ENCODE peak calls at places on chromosomes 12 and 14, in six cellular contexts. One of them, this sample, is unnamed.

GRCh38 chr14:54226103-54226502 is 170.7 kb upstream of the CDKN3 start:
- DNase-seq in mesenchymal stem cell: no peak
- DNase-seq in neuronal stem cell: no peak
- DNase-seq in IMR-90: peak; percentile 20
- DNase-seq in H9: no peak
- DNase-seq in H1: no peak
- DNase-seq in this sample: no peak

GRCh38 chr14:68939893-68940613 is 39.0 kb downstream of the ACTN1 start:
- DNase-seq in mesenchymal stem cell: peak; percentile 98
- DNase-seq in neuronal stem cell: no peak
- DNase-seq in IMR-90: peak; percentile 97
- DNase-seq in H9: no peak
- DNase-seq in H1: no peak
- DNase-seq in this sample: peak; percentile 96

GRCh38 chr12:88255224-88255623 is 113.1 kb downstream of the TMTC3 start:
- DNase-seq in mesenchymal stem cell: no peak
- DNase-seq in neuronal stem cell: no peak
- DNase-seq in IMR-90: no peak
- DNase-seq in H9: no peak
- DNase-seq in H1: no peak
- DNase-seq in this sample: no peak

GRCh38 chr12:47397664-47398281 is 308.1 kb downstream of the RPAP3 start:
- DNase-seq in mesenchymal stem cell: peak; percentile 64
- DNase-seq in neuronal stem cell: no peak
- DNase-seq in IMR-90: peak; percentile 76
- DNase-seq in H9: peak; percentile 47
- DNase-seq in H1: no peak
- DNase-seq in this sample: peak; percentile 80

GRCh38 chr12:123106640-123107359 is 44.1 kb downstream of the PITPNM2 start:
- DNase-seq in mesenchymal stem cell: no peak
- DNase-seq in neuronal stem cell: no peak
- DNase-seq in IMR-90: no peak
- DNase-seq in H9: peak; percentile 61
- DNase-seq in H1: no peak
- DNase-seq in this sample: peak; percentile 80

GRCh38 chr14:77322209-77322902 is 1.5 kb downstream of the GSTZ1 start:
- DNase-seq in mesenchymal stem cell: no peak
- DNase-seq in neuronal stem cell: no peak
- DNase-seq in IMR-90: no peak
- DNase-seq in H9: no peak
- DNase-seq in H1: no peak
- DNase-seq in this sample: no peak

GRCh38 chr12:115574831-115575230 is 702.7 kb downstream of the MED13L start:
- DNase-seq in mesenchymal stem cell: no peak
- DNase-seq in neuronal stem cell: no peak
- DNase-seq in IMR-90: no peak
- DNase-seq in H9: no peak
- DNase-seq in H1: no peak
- DNase-seq in this sample: no peak

GRCh38 chr14:49545071-49545470 is 41.1 kb downstream of the RPS29 start:
- DNase-seq in mesenchymal stem cell: no peak
- DNase-seq in neuronal stem cell: no peak
- DNase-seq in IMR-90: no peak
- DNase-seq in H9: no peak
- DNase-seq in H1: no peak
- DNase-seq in this sample: peak; percentile 70

GRCh38 chr12:46267618-46268348 is 1.1 kb downstream of the SLC38A1 start:
- DNase-seq in mesenchymal stem cell: peak; percentile 51
- DNase-seq in neuronal stem cell: no peak
- DNase-seq in IMR-90: peak; percentile 24
- DNase-seq in H9: no peak
- DNase-seq in H1: no peak
- DNase-seq in this sample: no peak

GRCh38 chr14:101707285-101707842 is 54.1 kb upstream of the PPP2R5C start:
- DNase-seq in mesenchymal stem cell: peak; percentile 88
- DNase-seq in neuronal stem cell: peak; percentile 83
- DNase-seq in IMR-90: peak; percentile 81
- DNase-seq in H9: peak; percentile 83
- DNase-seq in H1: no peak
- DNase-seq in this sample: peak; percentile 92

GRCh38 chr14:101706509-101707284 is 54.8 kb upstream of the PPP2R5C start:
- DNase-seq in mesenchymal stem cell: no peak
- DNase-seq in neuronal stem cell: no peak
- DNase-seq in IMR-90: no peak
- DNase-seq in H9: no peak
- DNase-seq in H1: no peak
- DNase-seq in this sample: no peak

GRCh38 chr14:101709533-101709881 is 52.0 kb upstream of the PPP2R5C start:
- DNase-seq in mesenchymal stem cell: no peak
- DNase-seq in neuronal stem cell: no peak
- DNase-seq in IMR-90: no peak
- DNase-seq in H9: no peak
- DNase-seq in H1: no peak
- DNase-seq in this sample: no peak

GRCh38 chr14:101708853-101709532 is 52.5 kb upstream of the PPP2R5C start:
- DNase-seq in mesenchymal stem cell: no peak
- DNase-seq in neuronal stem cell: no peak
- DNase-seq in IMR-90: no peak
- DNase-seq in H9: no peak
- DNase-seq in H1: no peak
- DNase-seq in this sample: no peak

GRCh38 chr14:101707863-101708620 is 53.5 kb upstream of the PPP2R5C start:
- DNase-seq in mesenchymal stem cell: no peak
- DNase-seq in neuronal stem cell: no peak
- DNase-seq in IMR-90: no peak
- DNase-seq in H9: peak; percentile 40
- DNase-seq in H1: no peak
- DNase-seq in this sample: no peak
- H2BK15ac ChIP-seq in mesenchymal stem cell: no peak overlapping the region
- H2BK15ac ChIP-seq in neuronal stem cell: peak overlapping the region; percentile 65
- H2BK15ac ChIP-seq in IMR-90: no peak overlapping the region
- H2BK15ac ChIP-seq in H9: no peak overlapping the region
- H2BK15ac ChIP-seq in H1: peak overlapping the region; percentile 74
- H2BK15ac ChIP-seq in this sample: no peak overlapping the region

GRCh38 chr14:104085889-104086201 is 345 bp downstream of the ASPG start:
- DNase-seq in mesenchymal stem cell: no peak
- DNase-seq in neuronal stem cell: no peak
- DNase-seq in IMR-90: no peak
- DNase-seq in H9: no peak
- DNase-seq in H1: no peak
- DNase-seq in this sample: no peak

GRCh38 chr14:104086210-104086660 is 735 bp downstream of the ASPG start:
- DNase-seq in mesenchymal stem cell: no peak
- DNase-seq in neuronal stem cell: no peak
- DNase-seq in IMR-90: no peak
- DNase-seq in H9: peak; percentile 31
- DNase-seq in H1: no peak
- DNase-seq in this sample: no peak

GRCh38 chr14:104082807-104083206 is 2.7 kb upstream of the ASPG start:
- DNase-seq in mesenchymal stem cell: no peak
- DNase-seq in neuronal stem cell: no peak
- DNase-seq in IMR-90: no peak
- DNase-seq in H9: no peak
- DNase-seq in H1: no peak
- DNase-seq in this sample: no peak

GRCh38 chr14:104085032-104085888 is at the start of gene ASPG:
- DNase-seq in mesenchymal stem cell: no peak
- DNase-seq in neuronal stem cell: no peak
- DNase-seq in IMR-90: no peak
- DNase-seq in H9: peak; percentile 94
- DNase-seq in H1: peak; percentile 49
- DNase-seq in this sample: peak; percentile 21

DNA sequence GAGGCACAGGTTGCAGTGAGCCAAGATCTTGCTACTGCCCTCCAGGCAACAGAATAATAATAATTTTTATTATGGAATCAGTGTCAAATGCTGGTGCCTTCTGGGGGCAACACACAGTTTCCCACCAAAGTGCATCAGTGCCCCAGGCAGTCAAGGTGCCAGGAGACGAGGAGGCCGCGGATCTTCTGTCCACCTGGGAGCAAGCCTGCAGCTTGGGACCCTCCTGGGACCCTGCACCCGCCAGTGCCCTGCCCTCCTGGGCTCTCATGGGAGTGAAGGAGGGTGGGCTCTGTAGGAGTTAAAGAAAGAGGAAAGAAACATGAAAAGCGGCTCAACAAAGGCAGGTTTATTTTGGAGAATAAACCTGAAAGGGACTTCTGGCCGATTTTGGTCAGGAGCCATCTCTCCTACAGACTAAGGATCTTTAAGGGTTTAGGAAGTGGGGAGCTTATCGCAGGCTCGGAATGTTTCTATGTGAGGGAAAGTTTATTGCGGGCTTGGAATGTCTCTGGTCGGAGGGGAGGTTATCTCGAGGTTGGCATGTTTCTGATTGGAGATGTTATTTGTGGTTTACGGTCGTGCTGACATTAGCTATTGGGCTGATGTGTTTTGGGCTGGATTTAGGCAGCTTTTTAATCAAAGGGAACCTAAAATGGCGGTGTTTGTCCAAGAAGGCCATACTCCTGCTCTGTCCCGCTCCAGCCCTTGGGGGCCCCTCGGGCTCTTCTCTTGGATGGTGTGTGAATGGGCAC is 1.1 kb upstream of the ASPG start:
- DNase-seq in mesenchymal stem cell: peak; percentile 1
- DNase-seq in neuronal stem cell: no peak
- DNase-seq in IMR-90: no peak
- DNase-seq in H9: no peak
- DNase-seq in H1: no peak
- DNase-seq in this sample: peak; percentile 11
- H2BK15ac ChIP-seq in mesenchymal stem cell: no peak overlapping the region
- H2BK15ac ChIP-seq in neuronal stem cell: no peak overlapping the region
- H2BK15ac ChIP-seq in IMR-90: no peak overlapping the region
- H2BK15ac ChIP-seq in H9: no peak overlapping the region
- H2BK15ac ChIP-seq in H1: no peak overlapping the region
- H2BK15ac ChIP-seq in this sample: no peak overlapping the region

DNA sequence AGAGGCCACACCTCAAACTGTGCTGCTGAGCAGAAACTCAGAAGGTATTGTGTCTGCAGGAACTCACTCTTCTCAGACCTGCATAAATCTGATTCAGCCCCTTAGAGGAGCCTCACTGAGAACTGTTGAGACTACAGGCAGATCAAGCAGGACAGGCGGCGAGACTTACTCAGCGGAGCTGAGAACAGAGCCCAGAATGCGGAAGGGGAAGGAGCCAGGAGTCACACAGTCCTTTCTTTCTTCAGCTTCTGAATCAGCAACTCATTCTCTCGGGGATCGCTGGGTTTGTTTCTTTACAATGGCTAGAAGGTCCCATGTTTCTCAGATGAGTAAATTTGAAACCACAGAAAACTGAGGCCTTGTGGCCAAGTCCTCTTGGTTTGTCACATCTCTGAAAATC is 23.0 kb upstream of the EMP1 start:
- DNase-seq in mesenchymal stem cell: peak; percentile 85
- DNase-seq in neuronal stem cell: no peak
- DNase-seq in IMR-90: peak; percentile 97
- DNase-seq in H9: no peak
- DNase-seq in H1: no peak
- DNase-seq in this sample: peak; percentile 65
- H2BK15ac ChIP-seq in mesenchymal stem cell: no peak overlapping the region
- H2BK15ac ChIP-seq in neuronal stem cell: no peak overlapping the region
- H2BK15ac ChIP-seq in IMR-90: peak overlapping the region; percentile 87
- H2BK15ac ChIP-seq in H9: no peak overlapping the region
- H2BK15ac ChIP-seq in H1: no peak overlapping the region
- H2BK15ac ChIP-seq in this sample: no peak overlapping the region

GRCh38 chr12:93901739-93902138 is 224.6 kb downstream of the CRADD start:
- DNase-seq in mesenchymal stem cell: no peak
- DNase-seq in neuronal stem cell: no peak
- DNase-seq in IMR-90: no peak
- DNase-seq in H9: no peak
- DNase-seq in H1: no peak
- DNase-seq in this sample: no peak
- H2BK15ac ChIP-seq in mesenchymal stem cell: no peak overlapping the region
- H2BK15ac ChIP-seq in neuronal stem cell: no peak overlapping the region
- H2BK15ac ChIP-seq in IMR-90: peak overlapping the region; percentile 53
- H2BK15ac ChIP-seq in H9: no peak overlapping the region
- H2BK15ac ChIP-seq in H1: no peak overlapping the region
- H2BK15ac ChIP-seq in this sample: no peak overlapping the region

GRCh38 chr12:50640321-50640939 is 123.5 kb upstream of the ATF1 start:
- DNase-seq in mesenchymal stem cell: no peak
- DNase-seq in neuronal stem cell: no peak
- DNase-seq in IMR-90: no peak
- DNase-seq in H9: no peak
- DNase-seq in H1: no peak
- DNase-seq in this sample: no peak

GRCh38 chr12:50641566-50641965 is 122.3 kb upstream of the ATF1 start:
- DNase-seq in mesenchymal stem cell: no peak
- DNase-seq in neuronal stem cell: no peak
- DNase-seq in IMR-90: no peak
- DNase-seq in H9: peak; percentile 75
- DNase-seq in H1: no peak
- DNase-seq in this sample: peak; percentile 42

GRCh38 chr12:50642035-50642451 is 121.9 kb upstream of the ATF1 start:
- DNase-seq in mesenchymal stem cell: no peak
- DNase-seq in neuronal stem cell: no peak
- DNase-seq in IMR-90: peak; percentile 89
- DNase-seq in H9: no peak
- DNase-seq in H1: no peak
- DNase-seq in this sample: no peak

GRCh38 chr12:50639721-50640120 is 124.2 kb upstream of the ATF1 start:
- DNase-seq in mesenchymal stem cell: no peak
- DNase-seq in neuronal stem cell: no peak
- DNase-seq in IMR-90: no peak
- DNase-seq in H9: no peak
- DNase-seq in H1: no peak
- DNase-seq in this sample: no peak

DNA sequence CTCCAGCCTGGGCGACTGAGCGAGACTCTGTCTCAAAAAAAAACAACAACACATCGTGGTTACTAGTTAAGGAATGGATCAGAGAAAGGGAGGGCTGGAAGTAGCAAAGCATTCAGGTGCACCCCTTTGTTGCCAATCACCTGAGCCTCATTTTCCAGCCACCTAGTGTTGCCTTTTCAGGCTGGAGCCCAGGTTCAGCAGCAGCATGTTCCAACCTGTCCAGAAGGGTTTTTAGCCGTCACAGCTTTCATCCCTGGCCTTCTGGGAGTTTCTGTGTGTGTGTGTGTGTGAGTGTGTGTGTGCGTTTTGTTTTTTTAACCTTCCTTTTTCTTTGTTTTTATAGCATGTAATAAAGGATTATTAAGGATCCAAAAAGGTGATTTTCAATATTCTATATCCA is 121.1 kb upstream of the ATF1 start:
- DNase-seq in mesenchymal stem cell: no peak
- DNase-seq in neuronal stem cell: no peak
- DNase-seq in IMR-90: no peak
- DNase-seq in H9: no peak
- DNase-seq in H1: no peak
- DNase-seq in this sample: no peak
- H2BK15ac ChIP-seq in mesenchymal stem cell: no peak overlapping the region
- H2BK15ac ChIP-seq in neuronal stem cell: no peak overlapping the region
- H2BK15ac ChIP-seq in IMR-90: no peak overlapping the region
- H2BK15ac ChIP-seq in H9: no peak overlapping the region
- H2BK15ac ChIP-seq in H1: no peak overlapping the region
- H2BK15ac ChIP-seq in this sample: no peak overlapping the region

GRCh38 chr12:58967551-58967950 is 47.2 kb upstream of the LRIG3 start:
- DNase-seq in mesenchymal stem cell: no peak
- DNase-seq in neuronal stem cell: no peak
- DNase-seq in IMR-90: peak; percentile 59
- DNase-seq in H9: no peak
- DNase-seq in H1: no peak
- DNase-seq in this sample: no peak
- H2BK15ac ChIP-seq in mesenchymal stem cell: no peak overlapping the region
- H2BK15ac ChIP-seq in neuronal stem cell: no peak overlapping the region
- H2BK15ac ChIP-seq in IMR-90: no peak overlapping the region
- H2BK15ac ChIP-seq in H9: no peak overlapping the region
- H2BK15ac ChIP-seq in H1: no peak overlapping the region
- H2BK15ac ChIP-seq in this sample: no peak overlapping the region

This sample was measured in mesendoderm.